ENCODE peak calls at places on chromosome X, in seven cellular contexts. One of them, this sample, is unnamed.

GRCh38 chrX:5702890-5703289 is 525.8 kb downstream of the NLGN4X start:
- DNase-seq in body of pancreas: no peak
- DNase-seq in tibial artery: no peak
- DNase-seq in AG04449: no peak
- DNase-seq in foreskin fibroblast: no peak
- DNase-seq in bronchial epithelial cell: no peak
- DNase-seq in brain microvascular endothelial cell: no peak
- DNase-seq in this sample: no peak

GRCh38 chrX:147884958-147885357 is 26.8 kb upstream of the FMR1 start:
- DNase-seq in body of pancreas: no peak
- DNase-seq in tibial artery: no peak
- DNase-seq in AG04449: no peak
- DNase-seq in foreskin fibroblast: no peak
- DNase-seq in bronchial epithelial cell: no peak
- DNase-seq in brain microvascular endothelial cell: no peak
- DNase-seq in this sample: no peak

GRCh38 chrX:72001906-72002305 is 91.3 kb downstream of the NHSL2 start:
- DNase-seq in body of pancreas: no peak
- DNase-seq in tibial artery: no peak
- DNase-seq in AG04449: no peak
- DNase-seq in foreskin fibroblast: no peak
- DNase-seq in bronchial epithelial cell: no peak
- DNase-seq in brain microvascular endothelial cell: no peak
- DNase-seq in this sample: no peak

GRCh38 chrX:31099536-31100090 is 27.8 kb upstream of the FTHL17 start:
- DNase-seq in body of pancreas: no peak
- DNase-seq in tibial artery: no peak
- DNase-seq in AG04449: no peak
- DNase-seq in foreskin fibroblast: no peak
- DNase-seq in bronchial epithelial cell: peak; percentile 55
- DNase-seq in brain microvascular endothelial cell: no peak
- DNase-seq in this sample: no peak

GRCh38 chrX:24846551-24847170 is 152.9 kb downstream of the POLA1 start:
- DNase-seq in body of pancreas: no peak
- DNase-seq in tibial artery: peak; percentile 29
- DNase-seq in AG04449: no peak
- DNase-seq in foreskin fibroblast: peak; percentile 20
- DNase-seq in bronchial epithelial cell: no peak
- DNase-seq in brain microvascular endothelial cell: no peak
- DNase-seq in this sample: peak; percentile 36

GRCh38 chrX:72545990-72546389 is 26.7 kb downstream of the HDAC8 start:
- DNase-seq in body of pancreas: no peak
- DNase-seq in tibial artery: no peak
- DNase-seq in AG04449: no peak
- DNase-seq in foreskin fibroblast: no peak
- DNase-seq in bronchial epithelial cell: no peak
- DNase-seq in brain microvascular endothelial cell: peak; percentile 8
- DNase-seq in this sample: no peak

GRCh38 chrX:107571296-107571998 is 56.9 kb upstream of the PRPS1 start:
- DNase-seq in body of pancreas: no peak
- DNase-seq in tibial artery: peak; percentile 20
- DNase-seq in AG04449: peak; percentile 85
- DNase-seq in foreskin fibroblast: peak; percentile 88
- DNase-seq in bronchial epithelial cell: peak; percentile 94
- DNase-seq in brain microvascular endothelial cell: peak; percentile 92
- DNase-seq in this sample: no peak

GRCh38 chrX:34058005-34058404 is 74.1 kb downstream of the FAM47A start:
- DNase-seq in body of pancreas: no peak
- DNase-seq in tibial artery: no peak
- DNase-seq in AG04449: no peak
- DNase-seq in foreskin fibroblast: no peak
- DNase-seq in bronchial epithelial cell: no peak
- DNase-seq in brain microvascular endothelial cell: no peak
- DNase-seq in this sample: no peak

GRCh38 chrX:45596190-45596808 is 395.6 kb upstream of the DIPK2B start:
- DNase-seq in body of pancreas: no peak
- DNase-seq in tibial artery: no peak
- DNase-seq in AG04449: no peak
- DNase-seq in foreskin fibroblast: no peak
- DNase-seq in bronchial epithelial cell: peak; percentile 23
- DNase-seq in brain microvascular endothelial cell: no peak
- DNase-seq in this sample: no peak

GRCh38 chrX:128816919-128817318 is 706.4 kb downstream of the SMARCA1 start:
- DNase-seq in body of pancreas: no peak
- DNase-seq in tibial artery: no peak
- DNase-seq in AG04449: no peak
- DNase-seq in foreskin fibroblast: no peak
- DNase-seq in bronchial epithelial cell: no peak
- DNase-seq in brain microvascular endothelial cell: no peak
- DNase-seq in this sample: no peak

GRCh38 chrX:3262906-3263305 is 83.5 kb downstream of the MXRA5 start:
- DNase-seq in body of pancreas: no peak
- DNase-seq in tibial artery: no peak
- DNase-seq in AG04449: no peak
- DNase-seq in foreskin fibroblast: peak; percentile 73
- DNase-seq in bronchial epithelial cell: peak; percentile 85
- DNase-seq in brain microvascular endothelial cell: peak; percentile 91
- DNase-seq in this sample: peak; percentile 5

GRCh38 chrX:21747523-21747922 is 10.4 kb downstream of the SMPX start:
- DNase-seq in body of pancreas: no peak
- DNase-seq in tibial artery: no peak
- DNase-seq in AG04449: no peak
- DNase-seq in foreskin fibroblast: no peak
- DNase-seq in bronchial epithelial cell: no peak
- DNase-seq in brain microvascular endothelial cell: no peak
- DNase-seq in this sample: no peak

GRCh38 chrX:49155243-49155899 is 7.2 kb upstream of the MAGIX start:
- DNase-seq in body of pancreas: no peak
- DNase-seq in tibial artery: peak; percentile 38
- DNase-seq in AG04449: no peak
- DNase-seq in foreskin fibroblast: peak; percentile 61
- DNase-seq in bronchial epithelial cell: peak; percentile 78
- DNase-seq in brain microvascular endothelial cell: peak; percentile 60
- DNase-seq in this sample: no peak

GRCh38 chrX:13256562-13256961 is 63.3 kb downstream of the ATXN3L start:
- DNase-seq in body of pancreas: no peak
- DNase-seq in tibial artery: no peak
- DNase-seq in AG04449: no peak
- DNase-seq in foreskin fibroblast: no peak
- DNase-seq in bronchial epithelial cell: no peak
- DNase-seq in brain microvascular endothelial cell: no peak
- DNase-seq in this sample: no peak

GRCh38 chrX:120736989-120737388 is 107.1 kb upstream of the C1GALT1C1 start:
- DNase-seq in body of pancreas: no peak
- DNase-seq in tibial artery: no peak
- DNase-seq in AG04449: no peak
- DNase-seq in foreskin fibroblast: peak; percentile 57
- DNase-seq in bronchial epithelial cell: peak; percentile 83
- DNase-seq in brain microvascular endothelial cell: peak; percentile 27
- DNase-seq in this sample: no peak

GRCh38 chrX:53716328-53717088 is 30.0 kb upstream of the HUWE1 start:
- DNase-seq in body of pancreas: no peak
- DNase-seq in tibial artery: no peak
- DNase-seq in AG04449: no peak
- DNase-seq in foreskin fibroblast: peak; percentile 11
- DNase-seq in bronchial epithelial cell: peak; percentile 22
- DNase-seq in brain microvascular endothelial cell: no peak
- DNase-seq in this sample: no peak

GRCh38 chrX:113741744-113742143 is 842.1 kb upstream of the HTR2C start:
- DNase-seq in body of pancreas: no peak
- DNase-seq in tibial artery: no peak
- DNase-seq in AG04449: no peak
- DNase-seq in foreskin fibroblast: peak; percentile 9
- DNase-seq in bronchial epithelial cell: peak; percentile 1
- DNase-seq in brain microvascular endothelial cell: no peak
- DNase-seq in this sample: no peak

GRCh38 chrX:41935827-41936226 is 12.5 kb upstream of the CASK start:
- DNase-seq in body of pancreas: no peak
- DNase-seq in tibial artery: no peak
- DNase-seq in AG04449: no peak
- DNase-seq in foreskin fibroblast: no peak
- DNase-seq in bronchial epithelial cell: no peak
- DNase-seq in brain microvascular endothelial cell: no peak
- DNase-seq in this sample: no peak
- H3K4me3 ChIP-seq in body of pancreas: no peak overlapping the region
- H3K4me3 ChIP-seq in tibial artery: no peak overlapping the region
- H3K4me3 ChIP-seq in AG04449: no peak overlapping the region
- H3K4me3 ChIP-seq in foreskin fibroblast: no peak overlapping the region
- H3K4me3 ChIP-seq in bronchial epithelial cell: no peak overlapping the region
- H3K4me3 ChIP-seq in brain microvascular endothelial cell: no peak overlapping the region
- H3K4me3 ChIP-seq in this sample: no peak overlapping the region

DNA sequence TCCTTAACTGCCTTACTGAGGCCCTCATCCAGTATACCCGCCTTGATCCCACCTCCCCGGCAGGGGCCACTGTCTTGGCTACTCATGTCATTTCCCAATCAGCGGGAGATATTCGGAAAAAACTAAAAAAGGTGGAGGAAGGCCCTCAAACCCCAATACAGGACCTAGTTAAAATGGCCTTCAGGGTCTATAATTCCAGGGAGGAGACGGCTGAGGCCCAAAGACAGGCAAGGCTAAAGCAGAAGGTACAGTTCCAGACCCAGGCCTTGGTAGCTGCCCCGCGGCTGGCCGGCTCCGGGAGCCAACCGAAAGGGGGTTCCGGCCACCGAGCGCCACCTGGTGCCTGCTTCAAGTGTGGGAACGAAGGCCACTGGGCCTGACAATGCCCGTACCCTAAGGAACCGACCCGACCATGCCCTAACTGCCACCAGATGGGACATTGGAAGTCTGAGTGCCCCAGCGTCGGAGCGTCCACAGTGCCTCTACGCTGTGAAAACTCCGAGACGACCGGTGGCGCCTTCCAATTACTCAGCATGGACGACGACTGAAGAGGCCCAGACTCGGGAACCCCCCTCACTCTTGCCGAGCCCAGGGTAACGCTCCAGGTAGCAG is 959.6 kb downstream of the RPA4 start:
- DNase-seq in body of pancreas: no peak
- DNase-seq in tibial artery: no peak
- DNase-seq in AG04449: no peak
- DNase-seq in foreskin fibroblast: no peak
- DNase-seq in bronchial epithelial cell: no peak
- DNase-seq in brain microvascular endothelial cell: no peak
- DNase-seq in this sample: no peak
- H3K4me3 ChIP-seq in body of pancreas: no peak overlapping the region
- H3K4me3 ChIP-seq in tibial artery: no peak overlapping the region
- H3K4me3 ChIP-seq in AG04449: no peak overlapping the region
- H3K4me3 ChIP-seq in foreskin fibroblast: no peak overlapping the region
- H3K4me3 ChIP-seq in bronchial epithelial cell: no peak overlapping the region
- H3K4me3 ChIP-seq in brain microvascular endothelial cell: no peak overlapping the region
- H3K4me3 ChIP-seq in this sample: no peak overlapping the region

DNA sequence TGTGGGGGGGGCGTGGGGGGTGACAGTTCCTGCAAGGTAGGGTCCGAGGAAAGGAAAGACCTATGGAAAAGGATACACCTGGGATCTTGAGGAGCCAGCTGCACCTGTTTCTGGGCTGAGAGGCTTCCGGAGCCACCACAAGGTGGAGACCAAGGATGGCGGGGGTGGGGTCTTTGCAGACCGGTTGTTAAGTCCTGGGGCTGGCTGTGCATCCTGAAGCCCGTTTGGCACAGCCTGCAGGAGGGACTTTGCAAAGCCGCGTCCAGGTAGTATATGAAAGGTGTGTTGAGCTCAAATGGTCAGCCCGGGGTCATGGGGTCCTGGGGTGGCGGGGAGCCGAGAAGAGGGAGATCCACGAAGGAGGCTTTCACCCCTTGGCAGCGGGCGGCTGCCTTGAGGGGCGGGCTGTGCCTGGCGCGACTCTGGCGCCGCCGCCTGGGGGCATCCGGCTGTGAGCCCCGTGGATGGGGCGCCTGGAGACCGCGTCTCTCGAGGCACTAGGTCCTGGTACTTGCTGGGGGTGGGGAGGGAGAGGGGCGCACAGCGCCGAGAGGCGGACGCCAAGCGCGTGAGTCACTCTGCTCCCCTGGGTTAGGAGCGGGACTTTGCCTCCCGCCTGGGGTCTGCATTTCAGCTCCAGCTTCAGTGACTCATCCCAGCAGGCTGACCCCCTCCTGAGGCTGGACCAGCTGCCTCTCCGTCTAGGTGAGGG is 58.2 kb upstream of the DYNLT3 start:
- DNase-seq in body of pancreas: peak; percentile 12
- DNase-seq in tibial artery: no peak
- DNase-seq in AG04449: no peak
- DNase-seq in foreskin fibroblast: no peak
- DNase-seq in bronchial epithelial cell: no peak
- DNase-seq in brain microvascular endothelial cell: peak; percentile 12
- DNase-seq in this sample: no peak
- H3K4me3 ChIP-seq in body of pancreas: no peak overlapping the region
- H3K4me3 ChIP-seq in tibial artery: no peak overlapping the region
- H3K4me3 ChIP-seq in AG04449: peak overlapping the region; percentile 46
- H3K4me3 ChIP-seq in foreskin fibroblast: peak overlapping the region; percentile 36
- H3K4me3 ChIP-seq in bronchial epithelial cell: no peak overlapping the region
- H3K4me3 ChIP-seq in brain microvascular endothelial cell: peak overlapping the region; percentile 40
- H3K4me3 ChIP-seq in this sample: no peak overlapping the region

GRCh38 chrX:57906790-57907189 is 3.5 kb downstream of the ZXDA start:
- DNase-seq in body of pancreas: no peak
- DNase-seq in tibial artery: no peak
- DNase-seq in AG04449: peak; percentile 5
- DNase-seq in foreskin fibroblast: peak; percentile 35
- DNase-seq in bronchial epithelial cell: no peak
- DNase-seq in brain microvascular endothelial cell: peak; percentile 21
- DNase-seq in this sample: no peak
- H3K4me3 ChIP-seq in body of pancreas: no peak overlapping the region
- H3K4me3 ChIP-seq in tibial artery: no peak overlapping the region
- H3K4me3 ChIP-seq in AG04449: no peak overlapping the region
- H3K4me3 ChIP-seq in foreskin fibroblast: no peak overlapping the region
- H3K4me3 ChIP-seq in bronchial epithelial cell: no peak overlapping the region
- H3K4me3 ChIP-seq in brain microvascular endothelial cell: no peak overlapping the region
- H3K4me3 ChIP-seq in this sample: no peak overlapping the region

DNA sequence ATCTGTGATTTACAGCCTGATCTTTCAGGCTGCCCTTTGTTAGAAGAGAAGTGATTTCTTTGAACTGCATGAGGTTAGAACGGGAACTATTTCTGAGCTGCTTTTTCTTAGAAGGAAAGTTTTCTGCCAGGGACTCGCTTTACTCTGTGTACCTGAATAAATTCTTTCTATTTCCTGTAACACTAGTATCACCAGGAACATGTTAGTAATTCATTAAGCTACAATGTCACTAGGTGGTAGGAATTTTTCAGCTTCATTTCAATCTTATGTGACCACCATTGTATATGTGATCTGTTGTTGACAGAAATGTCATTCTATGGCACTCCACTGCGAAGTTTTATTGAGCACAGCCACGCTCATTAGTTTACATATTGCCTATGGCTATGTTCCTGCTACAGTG is 193.8 kb upstream of the CXorf51B start:
- DNase-seq in body of pancreas: no peak
- DNase-seq in tibial artery: no peak
- DNase-seq in AG04449: no peak
- DNase-seq in foreskin fibroblast: no peak
- DNase-seq in bronchial epithelial cell: no peak
- DNase-seq in brain microvascular endothelial cell: no peak
- DNase-seq in this sample: no peak
- H3K4me3 ChIP-seq in body of pancreas: no peak overlapping the region
- H3K4me3 ChIP-seq in tibial artery: no peak overlapping the region
- H3K4me3 ChIP-seq in AG04449: no peak overlapping the region
- H3K4me3 ChIP-seq in foreskin fibroblast: no peak overlapping the region
- H3K4me3 ChIP-seq in bronchial epithelial cell: no peak overlapping the region
- H3K4me3 ChIP-seq in brain microvascular endothelial cell: no peak overlapping the region
- H3K4me3 ChIP-seq in this sample: no peak overlapping the region